ENCODE peak calls at places on chromosomes 6 and 20, in seven cellular contexts. W is IMR-90, G is stomach, C is AG04450, J is Panc1, X is GM12865, A is thyroid gland. M is an unnamed sample.

GRCh38 chr6:44254201-44254956 is 2.9 kb downstream of the SLC35B2 start:
- DNase-seq in X (peak; percentile 35), J (no peak), C (no peak), G (no peak), W (no peak), A (no peak), M (no peak)

GRCh38 chr20:18138639-18139583 is 1.2 kb downstream of the KAT14 start:
- DNase-seq in G (no peak), W (no peak), X (no peak), J (no peak), A (no peak), C (no peak), M (no peak)

GRCh38 chr6:32083812-32084768 is 25.0 kb downstream of the TNXB start:
- DNase-seq in C (no peak), J (no peak), W (no peak), A (peak; percentile 66), X (no peak), G (no peak), M (no peak)

GRCh38 chr6:11309947-11310665 is 77.6 kb upstream of the NEDD9 start:
- DNase-seq in C (peak; percentile 30), X (no peak), A (no peak), J (no peak), G (no peak), W (peak; percentile 25), M (peak; percentile 55)

GRCh38 chr6:118350881-118351430 is 197.1 kb upstream of the PLN start:
- DNase-seq in J (no peak), W (peak; percentile 90), A (no peak), C (peak; percentile 82), X (no peak), G (no peak), M (peak; percentile 82)

GRCh38 chr6:66687611-66688140 is 980.6 kb upstream of the EYS start:
- DNase-seq in W (no peak), X (no peak), J (no peak), C (no peak), G (no peak), A (no peak), M (no peak)

GRCh38 chr6:15901141-15902115 is 227.5 kb upstream of the MYLIP start:
- DNase-seq in C (no peak), X (peak; percentile 97), A (no peak), G (no peak), J (no peak), W (no peak), M (no peak)

GRCh38 chr6:69349776-69350175 is 447.0 kb downstream of the LMBRD1 start:
- DNase-seq in J (no peak), A (no peak), C (no peak), X (no peak), W (no peak), G (no peak), M (no peak)

GRCh38 chr6:108541843-108542795 is 18.6 kb upstream of the FOXO3 start:
- DNase-seq in G (peak; percentile 81), A (peak; percentile 69), X (peak; percentile 84), J (no peak), C (peak; percentile 79), W (peak; percentile 87), M (peak; percentile 87)

GRCh38 chr6:87798393-87799278 is 96.6 kb upstream of the AKIRIN2 start:
- DNase-seq in X (no peak), W (no peak), G (no peak), A (peak; percentile 61), C (no peak), J (no peak), M (no peak)

GRCh38 chr6:33508935-33509926 is 54.9 kb downstream of the ZBTB9 start:
- DNase-seq in A (no peak), W (no peak), G (no peak), X (peak; percentile 25), C (no peak), J (no peak), M (peak; percentile 27)

GRCh38 chr6:152143359-152143758 is 335.9 kb downstream of the ESR1 start:
- DNase-seq in A (no peak), X (no peak), W (no peak), C (no peak), J (no peak), G (no peak), M (no peak)

GRCh38 chr20:21352703-21353102 is 44.6 kb downstream of the NKX2-4 start:
- DNase-seq in W (peak; percentile 78), X (no peak), A (no peak), C (peak; percentile 32), J (no peak), G (no peak), M (peak; percentile 32)

GRCh38 chr6:170132561-170132991 is 158.3 kb downstream of the DLL1 start:
- DNase-seq in A (no peak), G (peak; percentile 17), J (no peak), C (no peak), X (no peak), W (no peak), M (no peak)

DNA sequence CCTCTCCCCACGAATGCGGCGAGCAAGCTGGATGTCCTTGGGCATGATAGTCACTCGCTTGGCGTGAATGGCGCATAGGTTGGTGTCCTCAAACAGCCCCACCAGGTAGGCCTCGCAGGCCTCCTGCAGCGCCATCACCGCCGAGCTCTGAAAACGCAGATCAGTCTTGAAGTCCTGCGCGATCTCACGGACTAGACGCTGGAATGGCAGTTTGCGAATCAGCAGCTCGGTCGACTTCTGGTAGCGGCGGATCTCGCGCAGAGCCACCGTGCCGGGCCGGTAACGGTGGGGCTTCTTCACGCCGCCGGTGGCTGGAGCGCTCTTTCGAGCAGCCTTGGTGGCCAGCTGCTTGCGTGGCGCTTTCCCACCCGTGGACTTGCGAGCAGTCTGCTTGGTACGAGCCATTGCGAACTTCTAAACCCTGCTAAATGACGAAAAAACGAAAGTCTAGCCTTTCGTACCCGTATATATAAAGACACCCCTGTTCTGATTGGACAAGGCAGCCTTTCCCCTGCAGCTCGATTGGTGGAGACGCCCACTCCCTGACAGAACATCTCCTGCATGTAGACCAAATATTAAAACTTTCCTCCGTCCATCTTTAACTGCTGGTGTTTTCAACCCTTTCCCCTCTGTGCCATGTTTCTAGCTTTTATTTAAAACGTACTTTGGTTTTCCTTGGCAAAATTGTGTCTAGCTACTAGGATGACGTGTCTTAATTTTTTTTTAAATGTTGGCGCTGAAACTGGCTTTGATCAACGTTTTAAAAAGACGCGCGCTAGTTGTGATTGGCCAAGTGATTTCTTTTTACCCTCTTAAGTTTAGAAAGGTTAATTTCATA is 109.8 kb downstream of the HFE start:
- DNase-seq in G (peak; percentile 75), W (peak; percentile 95), C (peak; percentile 86), X (peak; percentile 97), J (peak; percentile 80), A (peak; percentile 88), M (peak; percentile 97)
- TF ChIP-seq CTCF in G (no peak), W (no peak), C (no peak), X (no peak), J (no peak), A (no peak), M (no peak)

DNA sequence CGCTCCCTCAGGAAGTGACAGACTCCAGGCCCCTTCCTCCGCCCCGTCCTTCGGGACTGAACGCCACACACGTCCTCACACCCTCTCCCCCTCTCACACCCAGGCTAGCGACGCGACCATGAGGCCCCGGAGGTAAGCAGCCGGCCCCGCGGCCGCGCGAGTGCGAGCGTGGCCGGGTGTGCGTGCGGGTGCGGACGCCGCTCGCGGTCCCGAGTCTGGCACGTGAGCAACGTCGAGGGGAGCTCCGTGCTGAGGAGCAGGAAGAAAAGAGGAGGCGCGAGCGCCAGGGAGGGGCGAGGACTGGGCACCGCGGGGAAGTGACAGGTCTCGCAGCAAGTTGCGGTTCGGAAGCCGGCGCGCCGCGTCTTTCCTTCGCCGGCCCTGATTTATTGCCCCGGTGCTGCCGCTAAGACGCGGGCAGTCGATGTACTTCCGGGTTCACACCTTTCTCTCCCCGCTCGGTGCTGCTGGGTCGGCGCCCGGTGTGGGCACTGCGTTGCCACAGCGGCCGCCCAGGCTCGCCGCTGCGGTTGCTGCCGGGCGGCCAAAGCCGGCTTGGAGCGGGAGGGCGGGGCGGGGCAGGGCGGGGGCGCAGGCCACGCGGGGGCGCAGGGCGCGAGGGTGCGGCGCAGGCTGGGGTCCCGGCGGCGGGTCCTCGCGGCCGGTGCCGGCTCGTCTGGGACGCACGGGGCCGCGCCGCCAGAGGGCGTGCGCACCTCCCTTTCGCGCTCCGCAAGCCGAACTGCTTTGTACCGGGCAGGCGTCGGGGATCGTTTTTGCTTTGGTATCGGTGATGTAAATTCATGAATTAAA is 15.8 kb upstream of the LIN28B start:
- DNase-seq in A (peak; percentile 22), J (no peak), X (peak; percentile 9), G (no peak), W (peak; percentile 30), C (no peak), M (peak; percentile 59)
- H3K4me3 ChIP-seq in A (peak overlapping the region; percentile 2), J (no peak overlapping the region), X (no peak overlapping the region), G (peak overlapping the region; percentile 44), W (peak overlapping the region; percentile 28), C (peak overlapping the region; percentile 52), M (peak overlapping the region; percentile 51)

GRCh38 chr20:57023007-57023406 is 243.4 kb downstream of the BMP7 start:
- DNase-seq in A (no peak), G (no peak), C (no peak), W (no peak), J (no peak), X (no peak), M (no peak)

GRCh38 chr20:57025261-57025660 is 241.2 kb downstream of the BMP7 start:
- DNase-seq in G (no peak), X (no peak), C (no peak), W (no peak), J (no peak), A (peak; percentile 88), M (no peak)

GRCh38 chr20:57023997-57024396 is 242.4 kb downstream of the BMP7 start:
- DNase-seq in A (no peak), C (no peak), W (no peak), X (no peak), G (no peak), J (no peak), M (no peak)

GRCh38 chr20:57025666-57026065 is 240.8 kb downstream of the BMP7 start:
- DNase-seq in W (no peak), J (no peak), X (no peak), A (no peak), C (no peak), G (no peak), M (no peak)

DNA sequence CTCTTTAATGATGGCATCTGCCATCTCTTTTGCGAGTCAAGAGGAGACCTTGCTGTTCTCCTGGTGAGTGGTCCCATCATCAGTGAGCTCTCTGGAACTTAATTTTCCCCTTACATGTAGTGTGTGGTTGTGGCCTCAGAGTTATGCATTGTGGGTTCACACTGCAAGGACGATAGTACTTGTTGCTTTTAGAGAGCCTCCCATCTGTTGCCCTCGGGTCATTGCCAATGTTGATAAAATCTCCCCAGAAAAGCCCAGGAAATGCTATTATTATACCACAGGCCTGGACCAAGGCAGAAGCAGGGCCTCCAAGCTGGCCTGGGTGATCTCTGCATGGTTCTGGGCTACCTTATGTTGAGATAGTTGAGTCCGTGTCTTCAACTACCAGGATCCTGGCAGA is 241.6 kb downstream of the BMP7 start:
- DNase-seq in W (no peak), X (no peak), G (no peak), C (no peak), J (no peak), A (no peak), M (no peak)
- TF ChIP-seq CTCF in W (no peak), X (no peak), G (no peak), C (no peak), J (no peak), A (no peak), M (no peak)

GRCh38 chr6:145559836-145560235 is 175.5 kb downstream of the EPM2A start:
- DNase-seq in W (no peak), C (no peak), A (no peak), G (no peak), J (no peak), X (peak; percentile 23), M (no peak)

GRCh38 chr6:145562771-145563615 is 172.3 kb downstream of the EPM2A start:
- DNase-seq in C (no peak), W (peak; percentile 20), G (no peak), X (no peak), J (no peak), A (no peak), M (no peak)

GRCh38 chr6:145561095-145561820 is 174.1 kb downstream of the EPM2A start:
- DNase-seq in A (no peak), J (no peak), X (no peak), W (no peak), C (no peak), G (no peak), M (no peak)

GRCh38 chr6:145557474-145557873 is 177.8 kb downstream of the EPM2A start:
- DNase-seq in X (no peak), G (no peak), J (no peak), A (no peak), W (no peak), C (no peak), M (no peak)
- H3K4me3 ChIP-seq in X (no peak overlapping the region), G (no peak overlapping the region), J (no peak overlapping the region), A (no peak overlapping the region), W (no peak overlapping the region), C (no peak overlapping the region), M (no peak overlapping the region)

M was measured in fibroblast of villous mesenchyme.